ENCODE peak calls at places on chromosomes 7 and 10, in eight cellular contexts. O, A, U, X, E, W, S and R are unnamed samples.

GRCh38 chr10:49139866-49140195 is 6.0 kb upstream of the FAM170B start:
- DNase-seq in X (peak), U (no peak), O (no peak), A (no peak), S (no peak), E (peak), W (no peak), R (no peak)

GRCh38 chr10:70120417-70120816 is 12.2 kb downstream of the AIFM2 start:
- DNase-seq in O (no peak), S (no peak), E (no peak), W (no peak), U (no peak), X (no peak), A (no peak), R (no peak)

GRCh38 chr7:100674441-100675407 is 1.2 kb downstream of the GNB2 start:
- DNase-seq in U (no peak), E (peak), A (no peak), S (peak), O (no peak), X (no peak), W (peak), R (peak)

GRCh38 chr7:36208406-36208805 is 55.4 kb downstream of the EEPD1 start:
- DNase-seq in S (peak), A (no peak), W (no peak), O (no peak), X (no peak), U (no peak), E (peak), R (no peak)

GRCh38 chr10:97689637-97690036 is 2.6 kb upstream of the AVPI1 start:
- DNase-seq in A (peak), X (peak), W (no peak), U (no peak), E (peak), O (no peak), S (peak), R (no peak)

GRCh38 chr10:34538291-34538829 is 276.7 kb downstream of the PARD3 start:
- DNase-seq in S (no peak), W (peak), X (no peak), E (no peak), U (no peak), A (no peak), O (no peak), R (no peak)

GRCh38 chr7:49112222-49112621 is 187.9 kb downstream of the CDC14C start:
- DNase-seq in S (no peak), E (no peak), U (no peak), A (no peak), W (no peak), O (no peak), X (no peak), R (no peak)

GRCh38 chr10:71811351-71811750 is 38.0 kb upstream of the VSIR start:
- DNase-seq in E (no peak), A (no peak), S (no peak), W (no peak), U (no peak), O (no peak), X (no peak), R (no peak)

GRCh38 chr10:43229208-43230061 is 37.4 kb downstream of the RASGEF1A start:
- DNase-seq in O (no peak), A (peak), U (peak), S (no peak), E (no peak), W (no peak), X (no peak), R (no peak)

GRCh38 chr7:133602291-133602690 is 349.4 kb downstream of the EXOC4 start:
- DNase-seq in O (no peak), S (no peak), A (no peak), X (peak), W (no peak), E (peak), U (no peak), R (no peak)

GRCh38 chr7:151249732-151250072 is 1.2 kb upstream of the SMARCD3 start:
- DNase-seq in E (peak), U (no peak), O (no peak), S (no peak), A (peak), W (no peak), X (no peak), R (no peak)

GRCh38 chr10:71761105-71761511 is 12.2 kb downstream of the VSIR start:
- DNase-seq in U (no peak), O (no peak), S (no peak), X (no peak), A (no peak), W (no peak), E (no peak), R (no peak)

GRCh38 chr10:23516530-23516929 is 77.7 kb downstream of the OTUD1 start:
- DNase-seq in U (no peak), A (no peak), W (peak), X (peak), S (peak), O (peak), E (peak), R (no peak)

GRCh38 chr7:18450021-18450420 is 45.5 kb upstream of the HDAC9 start:
- DNase-seq in A (no peak), O (no peak), E (no peak), W (no peak), S (no peak), U (no peak), X (peak), R (no peak)

GRCh38 chr7:99938296-99938695 is 8.9 kb upstream of the GJC3 start:
- DNase-seq in W (no peak), A (no peak), O (no peak), U (no peak), X (no peak), E (no peak), S (no peak), R (no peak)

GRCh38 chr10:112361951-112362770 is 11.8 kb upstream of the ACSL5 start:
- DNase-seq in E (peak), U (no peak), O (peak), A (no peak), S (no peak), X (peak), W (no peak), R (no peak)

GRCh38 chr7:36091571-36092176 is 61.4 kb upstream of the EEPD1 start:
- DNase-seq in E (no peak), A (no peak), O (no peak), S (no peak), W (no peak), X (no peak), U (no peak), R (no peak)

GRCh38 chr10:91409869-91410637 is at the start of gene HECTD2:
- DNase-seq in O (peak), E (peak), S (peak), A (peak), U (peak), X (peak), W (peak), R (peak)

GRCh38 chr7:37333075-37333474 is 115.6 kb downstream of the ELMO1 start:
- DNase-seq in E (no peak), S (no peak), A (no peak), X (no peak), U (no peak), W (no peak), O (no peak), R (no peak)

GRCh38 chr10:60663850-60664249 is 114.4 kb upstream of the CDK1 start:
- DNase-seq in W (no peak), S (no peak), A (no peak), U (no peak), X (no peak), E (no peak), O (no peak), R (peak)

GRCh38 chr10:103917326-103918052 is 495 bp downstream of the STN1 start:
- DNase-seq in A (no peak), O (no peak), U (no peak), S (peak), W (peak), E (no peak), X (peak), R (peak)

GRCh38 chr10:69819713-69820506 is 18.2 kb downstream of the COL13A1 start:
- DNase-seq in U (no peak), A (no peak), O (no peak), X (peak), W (no peak), S (peak), E (peak), R (no peak)

GRCh38 chr7:4202154-4202553 is 479.9 kb upstream of the FOXK1 start:
- DNase-seq in U (no peak), O (no peak), E (no peak), S (no peak), W (no peak), X (no peak), A (no peak), R (no peak)

GRCh38 chr7:23237000-23237399 is 9.6 kb upstream of the GPNMB start:
- DNase-seq in U (no peak), W (no peak), E (no peak), X (no peak), S (no peak), A (no peak), O (no peak), R (no peak)

GRCh38 chr10:67804395-67804678 is 33.7 kb downstream of the DNAJC12 start:
- DNase-seq in W (no peak), O (no peak), E (no peak), U (no peak), A (no peak), X (no peak), S (no peak), R (no peak)